ENCODE peak calls at places on chromosomes 11 and 22, in ten cellular contexts. D is mammary epithelial cell, T is heart right ventricle, O is endothelial cell of umbilical vein, N is uterus, V is lower lobe of right lung, B is psoas muscle, P is pancreas, E is brain microvascular endothelial cell, R is stomach. H is an unnamed sample.
A peak's percentile ranks its signal among the peaks of the same experiment; 100 is the strongest.

GRCh38 chr11:73318501-73319011 is 10.5 kb downstream of the ARHGEF17 start:
- DNase-seq in D (no peak), T (no peak), O (no peak), N (no peak), V (no peak), B (peak; percentile 25), P (no peak), E (no peak), R (no peak), H (no peak)

GRCh38 chr11:134542401-134543143 is 130.5 kb upstream of the B3GAT1 start:
- DNase-seq in D (no peak), T (peak; percentile 2), O (no peak), N (no peak), V (no peak), B (peak; percentile 16), P (no peak), E (no peak), R (no peak), H (no peak)

GRCh38 chr11:55707029-55707428 is 45.0 kb downstream of the OR4C6 start:
- DNase-seq in D (peak; percentile 15), T (no peak), O (peak; percentile 32), N (no peak), V (no peak), B (no peak), P (no peak), E (peak; percentile 22), R (no peak), H (no peak)

GRCh38 chr22:31346733-31347250 is 646 bp upstream of the PATZ1 start:
- DNase-seq in D (peak; percentile 28), T (peak; percentile 53), O (peak; percentile 51), N (peak; percentile 56), V (peak; percentile 67), B (peak; percentile 77), P (peak; percentile 74), E (no peak), R (peak; percentile 63), H (no peak)

GRCh38 chr22:28025866-28026575 is 107.0 kb upstream of the PITPNB start:
- DNase-seq in D (no peak), T (no peak), O (no peak), N (peak; percentile 4), V (no peak), B (no peak), P (no peak), E (no peak), R (peak; percentile 10), H (no peak)

GRCh38 chr11:119797736-119798135 is 68.7 kb upstream of the NECTIN1 start:
- DNase-seq in D (no peak), T (no peak), O (no peak), N (no peak), V (peak; percentile 1), B (no peak), P (no peak), E (no peak), R (no peak), H (no peak)

GRCh38 chr22:23064381-23065068 is 5.8 kb upstream of the GNAZ start:
- DNase-seq in D (no peak), T (peak; percentile 2), O (no peak), N (peak; percentile 7), V (peak; percentile 22), B (peak; percentile 26), P (peak; percentile 6), E (no peak), R (no peak), H (no peak)

GRCh38 chr22:50271519-50271970 is 1.4 kb upstream of the MAPK11 start:
- DNase-seq in D (peak; percentile 56), T (peak; percentile 67), O (peak; percentile 47), N (peak; percentile 62), V (no peak), B (no peak), P (no peak), E (no peak), R (peak; percentile 77), H (no peak)

GRCh38 chr11:67301951-67302516 is 1.3 kb upstream of the SSH3 start:
- DNase-seq in D (no peak), T (peak; percentile 58), O (no peak), N (no peak), V (peak; percentile 73), B (peak; percentile 90), P (peak; percentile 54), E (peak; percentile 61), R (peak; percentile 67), H (no peak)

GRCh38 chr11:34667810-34668582 is 47.1 kb downstream of the EHF start:
- DNase-seq in D (no peak), T (no peak), O (no peak), N (no peak), V (no peak), B (no peak), P (no peak), E (no peak), R (no peak), H (no peak)

GRCh38 chr11:61734767-61735166 is 17.7 kb upstream of the MYRF start:
- DNase-seq in D (no peak), T (no peak), O (no peak), N (no peak), V (no peak), B (no peak), P (no peak), E (no peak), R (no peak), H (no peak)

GRCh38 chr22:38259370-38259769 is 13.4 kb downstream of the TMEM184B start:
- DNase-seq in D (no peak), T (no peak), O (no peak), N (no peak), V (no peak), B (no peak), P (no peak), E (no peak), R (no peak), H (no peak)

GRCh38 chr22:38255697-38256096 is 17.1 kb downstream of the TMEM184B start:
- DNase-seq in D (no peak), T (no peak), O (no peak), N (no peak), V (no peak), B (no peak), P (no peak), E (no peak), R (no peak), H (no peak)

GRCh38 chr22:38257170-38257569 is 15.6 kb downstream of the TMEM184B start:
- DNase-seq in D (no peak), T (peak; percentile 47), O (peak; percentile 72), N (no peak), V (no peak), B (no peak), P (no peak), E (no peak), R (no peak), H (no peak)

GRCh38 chr22:38258895-38259294 is 13.9 kb downstream of the TMEM184B start:
- DNase-seq in D (no peak), T (peak; percentile 95), O (peak; percentile 42), N (peak; percentile 73), V (no peak), B (no peak), P (no peak), E (peak; percentile 62), R (no peak), H (no peak)

DNA sequence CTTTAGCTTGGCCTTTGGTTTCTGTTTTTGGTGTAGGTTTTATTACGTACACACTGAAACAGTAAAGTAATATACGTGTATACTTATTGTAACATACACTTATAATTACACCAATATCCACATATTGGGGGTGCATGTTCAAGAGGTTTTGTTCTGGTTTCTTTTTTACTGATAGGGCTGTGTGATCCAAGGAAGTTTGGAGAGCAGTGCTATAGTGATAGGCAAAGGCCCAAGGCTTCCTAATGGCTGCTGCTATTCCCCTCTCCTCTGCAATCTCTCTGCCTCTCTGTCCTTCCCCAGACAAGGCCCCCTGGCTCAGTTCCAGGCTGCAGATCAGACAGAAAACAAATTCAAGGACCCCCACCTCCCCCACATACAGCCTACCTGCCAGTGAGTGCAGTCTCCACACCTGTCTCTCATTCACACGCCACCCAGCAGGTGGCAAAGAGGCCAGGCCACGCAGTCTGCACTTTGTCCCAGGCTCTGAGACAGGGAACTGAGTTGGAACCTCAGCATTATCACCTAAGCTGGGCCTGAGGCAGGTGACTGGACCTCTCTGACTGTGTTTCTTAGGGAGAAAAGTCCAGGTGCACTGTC is 15.1 kb downstream of the TMEM184B start:
- DNase-seq in D (no peak), T (no peak), O (no peak), N (no peak), V (no peak), B (no peak), P (peak; percentile 56), E (no peak), R (peak; percentile 58), H (no peak)
- H3K4me3 ChIP-seq in D (no peak overlapping the region), T (peak overlapping the region; percentile 26), O (no peak overlapping the region), N (peak overlapping the region; percentile 18), V (no peak overlapping the region), B (peak overlapping the region; percentile 15), P (no peak overlapping the region), E (no peak overlapping the region), R (peak overlapping the region; percentile 1), H (no peak overlapping the region)

GRCh38 chr11:45091563-45092392 is 54.7 kb upstream of the PRDM11 start:
- DNase-seq in D (no peak), T (no peak), O (peak; percentile 13), N (no peak), V (no peak), B (no peak), P (no peak), E (no peak), R (no peak), H (peak; percentile 45)
- H3K27ac ChIP-seq in D (no peak overlapping the region), T (peak overlapping the region; percentile 9), O (no peak overlapping the region), N (peak overlapping the region; percentile 25), V (no peak overlapping the region), B (peak overlapping the region; percentile 21), P (no peak overlapping the region), E (no peak overlapping the region), R (peak overlapping the region; percentile 24), H (no peak overlapping the region)

GRCh38 chr11:65870706-65871681 is 1.6 kb downstream of the EFEMP2 start:
- DNase-seq in D (no peak), T (peak; percentile 72), O (no peak), N (no peak), V (peak; percentile 53), B (peak; percentile 67), P (no peak), E (no peak), R (no peak), H (no peak)
- H3K4me3 ChIP-seq in D (no peak overlapping the region), T (peak overlapping the region; percentile 67), O (no peak overlapping the region), N (no peak overlapping the region), V (peak overlapping the region; percentile 62), B (peak overlapping the region; percentile 75), P (no peak overlapping the region), E (peak overlapping the region; percentile 72), R (peak overlapping the region; percentile 63), H (no peak overlapping the region)

DNA sequence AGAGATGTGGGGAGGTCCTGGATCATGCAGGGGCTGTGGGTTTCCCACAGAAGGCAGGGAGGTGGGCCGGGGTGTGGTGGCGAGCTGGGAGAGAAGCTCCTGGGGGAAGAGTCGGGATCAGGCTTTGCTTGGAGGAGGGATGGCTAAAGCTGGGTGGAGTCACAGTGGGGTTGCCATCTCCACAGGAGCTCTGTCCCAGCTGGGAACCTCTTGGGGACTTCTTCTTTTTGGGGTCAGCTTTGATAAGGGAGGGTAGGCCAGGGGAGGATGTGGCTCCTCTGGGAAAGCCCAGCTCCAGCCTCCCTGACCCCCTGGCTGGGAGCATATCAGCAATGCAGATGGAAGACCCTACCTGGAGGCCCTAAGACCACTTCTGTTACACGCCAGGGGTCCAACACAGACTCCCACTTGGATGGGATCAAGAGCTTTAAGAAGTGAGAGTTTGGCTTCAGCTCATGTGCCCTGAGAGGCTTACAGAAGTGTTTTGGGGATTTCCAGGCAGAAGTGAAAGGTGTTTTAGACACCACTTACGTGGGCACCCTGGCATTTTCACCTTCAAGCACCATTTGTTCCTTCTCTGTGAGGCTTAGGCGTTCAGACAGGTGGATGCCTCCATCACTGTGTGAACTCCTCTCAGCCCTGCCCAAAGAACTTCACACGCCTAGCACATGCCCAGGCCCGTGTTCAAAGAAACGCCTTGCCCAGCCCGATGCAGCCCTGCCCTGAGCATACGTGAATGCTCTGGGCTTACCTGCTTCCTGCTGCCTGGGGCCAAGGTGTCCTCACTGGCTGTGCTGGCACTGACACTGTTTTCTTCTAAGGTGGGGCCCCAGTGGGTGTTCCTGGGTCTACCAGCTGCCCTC is 33.7 kb downstream of the AMPD3 start:
- DNase-seq in D (peak; percentile 84), T (no peak), O (no peak), N (no peak), V (no peak), B (peak; percentile 28), P (no peak), E (no peak), R (peak; percentile 71), H (no peak)
- H3K27ac ChIP-seq in D (peak overlapping the region; percentile 90), T (no peak overlapping the region), O (no peak overlapping the region), N (no peak overlapping the region), V (no peak overlapping the region), B (peak overlapping the region; percentile 85), P (no peak overlapping the region), E (no peak overlapping the region), R (peak overlapping the region; percentile 76), H (no peak overlapping the region)